ENCODE peak calls at places on chromosome 5, in four cellular contexts. One of them, this sample, is unnamed.
A peak's percentile ranks its signal among the peaks of the same experiment; 100 is the strongest.

GRCh38 chr5:81359108-81359507 is 34.8 kb downstream of the ACOT12 start:
- DNase-seq in BJ: no peak
- DNase-seq in GM12878: no peak
- DNase-seq in mucosa of descending colon: no peak
- DNase-seq in this sample: no peak

GRCh38 chr5:175678074-175678473 is 20.2 kb downstream of the HRH2 start:
- DNase-seq in BJ: no peak
- DNase-seq in GM12878: no peak
- DNase-seq in mucosa of descending colon: no peak
- DNase-seq in this sample: no peak

GRCh38 chr5:43658499-43658898 is 55.5 kb downstream of the NNT start:
- DNase-seq in GM12878: no peak
- DNase-seq in BJ: peak; percentile 78
- DNase-seq in mucosa of descending colon: no peak
- DNase-seq in this sample: no peak

GRCh38 chr5:52657231-52657645 is 130.5 kb upstream of the ITGA1 start:
- DNase-seq in BJ: no peak
- DNase-seq in mucosa of descending colon: no peak
- DNase-seq in GM12878: no peak
- DNase-seq in this sample: peak; percentile 10

GRCh38 chr5:133441166-133441815 is 171.1 kb downstream of the FSTL4 start:
- DNase-seq in mucosa of descending colon: no peak
- DNase-seq in GM12878: no peak
- DNase-seq in BJ: no peak
- DNase-seq in this sample: no peak

GRCh38 chr5:130400091-130400490 is 495.8 kb downstream of the CHSY3 start:
- DNase-seq in GM12878: no peak
- DNase-seq in mucosa of descending colon: no peak
- DNase-seq in BJ: peak; percentile 0
- DNase-seq in this sample: peak; percentile 16

GRCh38 chr5:140611020-140611521 is 21.9 kb downstream of the CD14 start:
- DNase-seq in BJ: no peak
- DNase-seq in GM12878: no peak
- DNase-seq in mucosa of descending colon: no peak
- DNase-seq in this sample: no peak

GRCh38 chr5:174338204-174339010 is 292.9 kb downstream of the NSG2 start:
- DNase-seq in BJ: no peak
- DNase-seq in GM12878: no peak
- DNase-seq in mucosa of descending colon: no peak
- DNase-seq in this sample: no peak

GRCh38 chr5:147688965-147689364 is 93.6 kb downstream of the JAKMIP2 start:
- DNase-seq in BJ: no peak
- DNase-seq in mucosa of descending colon: no peak
- DNase-seq in GM12878: no peak
- DNase-seq in this sample: no peak

GRCh38 chr5:147691134-147691533 is 91.4 kb downstream of the JAKMIP2 start:
- DNase-seq in GM12878: no peak
- DNase-seq in mucosa of descending colon: no peak
- DNase-seq in BJ: no peak
- DNase-seq in this sample: no peak

GRCh38 chr5:147689436-147689835 is 93.1 kb downstream of the JAKMIP2 start:
- DNase-seq in mucosa of descending colon: no peak
- DNase-seq in BJ: no peak
- DNase-seq in GM12878: no peak
- DNase-seq in this sample: no peak

GRCh38 chr5:147693238-147693637 is 89.3 kb downstream of the JAKMIP2 start:
- DNase-seq in mucosa of descending colon: no peak
- DNase-seq in BJ: no peak
- DNase-seq in GM12878: no peak
- DNase-seq in this sample: no peak

GRCh38 chr5:147690595-147690994 is 91.9 kb downstream of the JAKMIP2 start:
- DNase-seq in BJ: no peak
- DNase-seq in mucosa of descending colon: no peak
- DNase-seq in GM12878: no peak
- DNase-seq in this sample: no peak
- TF ChIP-seq CTCF in BJ: no peak
- TF ChIP-seq CTCF in mucosa of descending colon: no peak
- TF ChIP-seq CTCF in GM12878: no peak
- TF ChIP-seq CTCF in this sample: no peak

DNA sequence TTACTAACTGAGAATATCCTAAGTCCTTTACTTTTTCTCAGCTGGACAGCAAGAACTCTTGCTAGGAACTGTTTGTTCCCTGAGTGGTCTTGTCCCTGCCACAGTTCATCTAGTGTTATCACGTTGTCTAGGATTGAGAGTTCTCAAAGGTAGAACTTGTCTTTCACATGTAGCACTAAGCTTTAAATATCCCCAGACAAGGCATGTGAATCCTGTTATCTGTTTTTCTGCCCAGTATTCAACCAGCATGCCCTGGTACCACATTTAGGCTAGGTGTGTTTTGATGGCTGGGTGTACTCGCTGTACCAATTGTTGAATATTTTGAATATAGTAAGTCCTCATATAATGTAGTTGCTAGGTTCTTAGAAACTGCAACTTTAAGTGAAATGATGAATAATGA is 27.9 kb upstream of the PDZD2 start:
- DNase-seq in GM12878: no peak
- DNase-seq in BJ: no peak
- DNase-seq in mucosa of descending colon: no peak
- DNase-seq in this sample: no peak
- H3K4me3 ChIP-seq in GM12878: no peak overlapping the region
- H3K4me3 ChIP-seq in BJ: no peak overlapping the region
- H3K4me3 ChIP-seq in mucosa of descending colon: no peak overlapping the region
- H3K4me3 ChIP-seq in this sample: no peak overlapping the region

GRCh38 chr5:11719888-11720481 is 184.3 kb downstream of the CTNND2 start:
- DNase-seq in GM12878: no peak
- DNase-seq in BJ: no peak
- DNase-seq in mucosa of descending colon: no peak
- DNase-seq in this sample: no peak
- TF ChIP-seq CTCF in GM12878: peak; percentile 41
- TF ChIP-seq CTCF in BJ: no peak
- TF ChIP-seq CTCF in mucosa of descending colon: no peak
- TF ChIP-seq CTCF in this sample: no peak

GRCh38 chr5:151637676-151638075 is 46.5 kb upstream of the FAT2 start:
- DNase-seq in mucosa of descending colon: no peak
- DNase-seq in BJ: no peak
- DNase-seq in GM12878: no peak
- DNase-seq in this sample: no peak
- H3K4me3 ChIP-seq in mucosa of descending colon: no peak overlapping the region
- H3K4me3 ChIP-seq in BJ: no peak overlapping the region
- H3K4me3 ChIP-seq in GM12878: no peak overlapping the region
- H3K4me3 ChIP-seq in this sample: no peak overlapping the region

DNA sequence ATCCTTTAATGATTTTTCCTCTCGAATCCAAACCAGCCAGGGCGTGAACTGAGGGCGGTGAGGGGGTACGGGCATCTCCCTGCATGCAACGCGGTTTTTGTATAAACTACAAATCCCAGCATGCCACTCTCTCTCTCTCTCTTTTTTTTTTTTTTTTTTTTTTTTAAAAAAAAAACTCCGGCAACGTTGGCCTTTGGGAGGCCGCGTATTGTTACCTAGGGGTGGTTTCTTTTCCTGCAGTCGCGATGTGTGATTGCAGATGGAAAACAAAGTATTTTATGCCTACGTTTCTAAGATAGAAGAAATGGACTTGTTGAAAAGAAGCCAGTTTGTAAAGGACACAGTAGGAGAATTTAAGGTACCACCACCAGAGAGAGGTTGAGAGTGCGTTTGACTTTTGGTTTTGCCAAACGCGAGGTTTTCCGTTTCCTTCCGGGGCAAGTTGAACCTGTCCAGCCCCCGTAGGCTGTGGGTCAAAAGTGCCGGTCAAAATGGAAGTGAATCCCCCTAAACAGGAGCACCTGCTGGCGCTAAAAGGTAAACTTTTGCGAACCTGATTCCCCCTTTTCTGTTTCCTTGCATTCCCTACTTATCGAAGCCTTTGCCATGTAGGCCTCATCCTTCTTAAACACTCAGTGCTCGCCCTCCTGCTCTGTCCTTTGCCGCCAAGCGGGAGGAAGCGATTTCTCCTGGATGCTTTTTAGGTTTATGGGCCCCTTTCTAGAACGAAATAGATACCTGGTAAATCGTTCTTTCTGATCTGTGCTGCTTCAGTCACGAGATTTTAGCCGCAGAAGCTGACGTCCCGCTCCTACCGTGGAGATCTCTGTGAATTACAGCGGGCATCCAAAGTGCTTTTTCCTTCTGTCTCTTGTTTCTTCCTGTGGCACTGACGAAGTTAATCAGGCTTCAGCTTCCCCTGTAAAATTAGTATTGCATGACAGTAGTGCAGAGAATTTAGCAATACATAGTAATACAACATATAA is at the start of the genes SHLD3 and TRAPPC13:
- DNase-seq in BJ: peak; percentile 54
- DNase-seq in GM12878: peak; percentile 85
- DNase-seq in mucosa of descending colon: peak; percentile 80
- DNase-seq in this sample: peak; percentile 46
- TF ChIP-seq CTCF in BJ: no peak
- TF ChIP-seq CTCF in GM12878: no peak
- TF ChIP-seq CTCF in mucosa of descending colon: no peak
- TF ChIP-seq CTCF in this sample: no peak

This sample was measured in AG09309.